ENCODE peak calls at places on chromosomes 6 and 20, in four cellular contexts. One of them, this sample, is unnamed. For H3K9me3, the result is how much of the 10 kb centered on the place peaks cover.

GRCh38 chr20:50686767-50687266 is 4.5 kb downstream of the RIPOR3 start:
- DNase-seq in GM12878: no peak
- DNase-seq in H1: no peak
- DNase-seq in HepG2: no peak
- DNase-seq in this sample: no peak

GRCh38 chr20:44598413-44599290 is 16.3 kb downstream of the PKIG start:
- DNase-seq in GM12878: no peak
- DNase-seq in H1: no peak
- DNase-seq in HepG2: no peak
- DNase-seq in this sample: no peak

GRCh38 chr6:146543211-146543939 is at the start of gene RAB32:
- DNase-seq in GM12878: no peak
- DNase-seq in H1: peak
- DNase-seq in HepG2: peak
- DNase-seq in this sample: peak

GRCh38 chr6:46629698-46630097 is 22.9 kb downstream of the CYP39A1 start:
- DNase-seq in GM12878: no peak
- DNase-seq in H1: no peak
- DNase-seq in HepG2: no peak
- DNase-seq in this sample: no peak

GRCh38 chr6:1251198-1252155 is 60.4 kb upstream of the FOXQ1 start:
- DNase-seq in GM12878: no peak
- DNase-seq in H1: no peak
- DNase-seq in HepG2: peak
- DNase-seq in this sample: no peak

GRCh38 chr6:25660512-25660911 is 8.5 kb downstream of the SCGN start:
- DNase-seq in GM12878: no peak
- DNase-seq in H1: no peak
- DNase-seq in HepG2: peak
- DNase-seq in this sample: peak

GRCh38 chr6:31171931-31172882 is 1.7 kb upstream of the POU5F1 start:
- DNase-seq in GM12878: no peak
- DNase-seq in H1: peak
- DNase-seq in HepG2: no peak
- DNase-seq in this sample: no peak

GRCh38 chr20:3751284-3751663 is 16.3 kb downstream of the ADISSP start:
- DNase-seq in GM12878: no peak
- DNase-seq in H1: no peak
- DNase-seq in HepG2: no peak
- DNase-seq in this sample: no peak

GRCh38 chr6:41942045-41942851 is 640 bp upstream of the CCND3 start:
- DNase-seq in GM12878: no peak
- DNase-seq in H1: no peak
- DNase-seq in HepG2: no peak
- DNase-seq in this sample: no peak

GRCh38 chr6:148667395-148667794 is 79.4 kb upstream of the UST start:
- DNase-seq in GM12878: no peak
- DNase-seq in H1: no peak
- DNase-seq in HepG2: no peak
- DNase-seq in this sample: no peak
- H3K9me3 ChIP-seq in GM12878: under half
- H3K9me3 ChIP-seq in H1: under half
- H3K9me3 ChIP-seq in HepG2: under half
- H3K9me3 ChIP-seq in this sample: under half

GRCh38 chr20:58550661-58551060 is 35.5 kb upstream of the APCDD1L start:
- DNase-seq in GM12878: no peak
- DNase-seq in H1: peak
- DNase-seq in HepG2: no peak
- DNase-seq in this sample: peak

GRCh38 chr20:58553166-58553696 is 38.0 kb upstream of the APCDD1L start:
- DNase-seq in GM12878: no peak
- DNase-seq in H1: no peak
- DNase-seq in HepG2: no peak
- DNase-seq in this sample: no peak

GRCh38 chr20:58551631-58552030 is 36.4 kb upstream of the APCDD1L start:
- DNase-seq in GM12878: no peak
- DNase-seq in H1: peak
- DNase-seq in HepG2: no peak
- DNase-seq in this sample: no peak

GRCh38 chr20:58553841-58554240 is 38.6 kb upstream of the APCDD1L start:
- DNase-seq in GM12878: no peak
- DNase-seq in H1: no peak
- DNase-seq in HepG2: no peak
- DNase-seq in this sample: no peak

GRCh38 chr20:58552366-58552934 is 37.3 kb upstream of the APCDD1L start:
- DNase-seq in GM12878: no peak
- DNase-seq in H1: peak
- DNase-seq in HepG2: no peak
- DNase-seq in this sample: no peak
- TF ChIP-seq TAF1 in GM12878: no peak
- TF ChIP-seq TAF1 in H1: no peak
- TF ChIP-seq TAF1 in HepG2: no peak
- TF ChIP-seq TAF1 in this sample: no peak

GRCh38 chr6:151209071-151209831 is 30.5 kb upstream of the AKAP12 start:
- DNase-seq in GM12878: no peak
- DNase-seq in H1: no peak
- DNase-seq in HepG2: peak
- DNase-seq in this sample: no peak
- TF ChIP-seq CEBPB in GM12878: no peak
- TF ChIP-seq CEBPB in H1: no peak
- TF ChIP-seq CEBPB in HepG2: no peak
- TF ChIP-seq CEBPB in this sample: no peak

GRCh38 chr20:41598719-41599118 is 19.5 kb downstream of the CHD6 start:
- DNase-seq in GM12878: no peak
- DNase-seq in H1: peak
- DNase-seq in HepG2: no peak
- DNase-seq in this sample: no peak
- H3K9me3 ChIP-seq in GM12878: half or more
- H3K9me3 ChIP-seq in H1: under half
- H3K9me3 ChIP-seq in HepG2: half or more
- H3K9me3 ChIP-seq in this sample: under half

GRCh38 chr6:127300411-127300810 is 33.7 kb downstream of the RNF146 start:
- DNase-seq in GM12878: no peak
- DNase-seq in H1: no peak
- DNase-seq in HepG2: no peak
- DNase-seq in this sample: no peak

GRCh38 chr6:127298475-127298874 is 31.8 kb downstream of the RNF146 start:
- DNase-seq in GM12878: no peak
- DNase-seq in H1: no peak
- DNase-seq in HepG2: no peak
- DNase-seq in this sample: no peak

GRCh38 chr6:127301199-127301700 is 34.6 kb downstream of the RNF146 start:
- DNase-seq in GM12878: no peak
- DNase-seq in H1: no peak
- DNase-seq in HepG2: no peak
- DNase-seq in this sample: no peak

GRCh38 chr6:127297502-127298070 is 30.9 kb downstream of the RNF146 start:
- DNase-seq in GM12878: no peak
- DNase-seq in H1: no peak
- DNase-seq in HepG2: peak
- DNase-seq in this sample: no peak

DNA sequence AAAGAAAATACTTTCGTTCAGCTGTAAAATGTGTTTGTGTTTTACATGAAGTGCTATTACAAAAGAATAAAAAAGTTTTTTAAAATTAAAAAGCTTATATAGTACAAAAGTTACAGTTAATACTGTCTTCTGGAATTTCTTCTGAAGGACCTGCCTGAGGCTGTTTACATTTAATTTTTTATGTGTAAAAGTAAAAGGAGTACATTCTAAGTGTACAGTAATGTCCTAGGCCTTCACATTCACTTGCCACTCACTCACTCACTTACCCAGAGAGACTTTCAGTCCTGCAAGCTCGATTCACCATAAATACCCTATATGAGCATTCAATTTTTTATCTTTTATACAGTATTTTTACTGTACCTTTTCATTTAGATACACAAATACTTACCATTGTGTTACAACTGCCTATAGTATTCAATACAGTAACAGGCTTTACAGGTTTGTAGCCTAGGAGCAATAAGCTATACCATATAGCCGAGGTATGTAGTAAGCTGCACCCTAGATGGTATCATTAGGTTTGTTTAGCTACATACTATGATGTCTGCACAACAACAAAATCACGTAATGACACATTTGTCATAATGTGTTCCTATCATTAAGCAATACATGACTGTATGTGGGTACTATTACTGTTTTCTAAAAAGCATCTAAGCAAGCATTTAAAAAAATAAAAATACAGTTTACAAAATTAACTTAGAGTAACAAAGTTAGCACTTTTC is 33.0 kb downstream of the RNF146 start:
- DNase-seq in GM12878: no peak
- DNase-seq in H1: no peak
- DNase-seq in HepG2: no peak
- DNase-seq in this sample: no peak
- TF ChIP-seq TAF1 in GM12878: no peak
- TF ChIP-seq TAF1 in H1: no peak
- TF ChIP-seq TAF1 in HepG2: no peak
- TF ChIP-seq TAF1 in this sample: no peak

GRCh38 chr6:163919652-163920051 is 505.1 kb downstream of the QKI start:
- DNase-seq in GM12878: no peak
- DNase-seq in H1: no peak
- DNase-seq in HepG2: no peak
- DNase-seq in this sample: no peak

GRCh38 chr6:163922562-163922961 is 508.0 kb downstream of the QKI start:
- DNase-seq in GM12878: no peak
- DNase-seq in H1: no peak
- DNase-seq in HepG2: no peak
- DNase-seq in this sample: no peak

GRCh38 chr6:163925839-163926238 is 511.3 kb downstream of the QKI start:
- DNase-seq in GM12878: no peak
- DNase-seq in H1: no peak
- DNase-seq in HepG2: no peak
- DNase-seq in this sample: no peak

GRCh38 chr6:163926642-163927041 is 512.1 kb downstream of the QKI start:
- DNase-seq in GM12878: no peak
- DNase-seq in H1: no peak
- DNase-seq in HepG2: no peak
- DNase-seq in this sample: no peak

DNA sequence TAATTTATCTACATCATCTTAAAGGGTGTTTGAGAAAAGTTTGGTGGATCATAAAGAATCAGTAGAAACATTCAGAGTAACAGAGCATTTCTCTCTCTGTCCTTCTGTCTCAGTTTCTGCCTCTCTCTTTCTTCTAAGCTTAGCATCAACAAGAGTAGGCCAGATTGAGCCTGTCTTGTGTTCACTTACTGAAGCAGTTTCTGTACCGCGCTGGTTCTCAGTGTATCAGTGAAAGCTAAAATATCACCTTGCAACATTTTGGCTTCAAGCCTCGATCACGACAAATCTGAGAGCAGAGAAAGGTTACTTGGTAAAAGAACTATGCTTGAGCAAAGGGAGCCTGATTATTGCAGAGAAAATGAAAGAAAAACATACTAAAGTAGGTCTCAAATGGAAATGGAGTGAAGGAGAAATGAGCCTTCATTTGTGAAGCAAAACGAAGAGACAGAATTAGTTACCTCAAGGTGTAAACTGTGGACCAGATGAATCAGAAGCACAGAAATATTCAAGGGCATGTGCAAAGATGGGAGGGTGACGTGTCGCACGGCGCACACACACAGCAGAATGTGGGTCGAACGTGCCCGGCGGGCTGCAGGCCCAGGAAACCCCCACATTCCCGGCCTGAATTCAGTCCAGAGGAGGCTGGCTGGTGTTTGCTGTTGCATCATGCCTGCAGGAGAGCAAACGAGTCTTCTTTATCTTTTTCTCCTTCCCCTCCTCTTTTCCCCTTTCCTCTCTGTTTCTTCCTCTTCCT is 509.3 kb downstream of the QKI start:
- DNase-seq in GM12878: no peak
- DNase-seq in H1: no peak
- DNase-seq in HepG2: no peak
- DNase-seq in this sample: no peak
- TF ChIP-seq CEBPB in GM12878: no peak
- TF ChIP-seq CEBPB in H1: peak
- TF ChIP-seq CEBPB in HepG2: no peak
- TF ChIP-seq CEBPB in this sample: no peak

GRCh38 chr20:47095690-47096089 is 201.0 kb downstream of the EYA2 start:
- DNase-seq in GM12878: no peak
- DNase-seq in H1: no peak
- DNase-seq in HepG2: no peak
- DNase-seq in this sample: no peak

GRCh38 chr20:47099093-47099492 is 204.4 kb downstream of the EYA2 start:
- DNase-seq in GM12878: no peak
- DNase-seq in H1: no peak
- DNase-seq in HepG2: no peak
- DNase-seq in this sample: no peak

GRCh38 chr20:47102629-47103028 is 208.0 kb downstream of the EYA2 start:
- DNase-seq in GM12878: no peak
- DNase-seq in H1: no peak
- DNase-seq in HepG2: no peak
- DNase-seq in this sample: no peak

GRCh38 chr20:47097691-47098622 is 203.3 kb downstream of the EYA2 start:
- DNase-seq in GM12878: no peak
- DNase-seq in H1: no peak
- DNase-seq in HepG2: no peak
- DNase-seq in this sample: no peak

GRCh38 chr20:47099749-47100515 is 205.3 kb downstream of the EYA2 start:
- DNase-seq in GM12878: no peak
- DNase-seq in H1: no peak
- DNase-seq in HepG2: no peak
- DNase-seq in this sample: no peak
- H3K9me3 ChIP-seq in GM12878: under half
- H3K9me3 ChIP-seq in H1: under half
- H3K9me3 ChIP-seq in HepG2: under half
- H3K9me3 ChIP-seq in this sample: under half

GRCh38 chr20:8657664-8658063 is 411.2 kb upstream of the PLCB4 start:
- DNase-seq in GM12878: no peak
- DNase-seq in H1: no peak
- DNase-seq in HepG2: no peak
- DNase-seq in this sample: no peak
- TF ChIP-seq TAF1 in GM12878: no peak
- TF ChIP-seq TAF1 in H1: no peak
- TF ChIP-seq TAF1 in HepG2: no peak
- TF ChIP-seq TAF1 in this sample: no peak

DNA sequence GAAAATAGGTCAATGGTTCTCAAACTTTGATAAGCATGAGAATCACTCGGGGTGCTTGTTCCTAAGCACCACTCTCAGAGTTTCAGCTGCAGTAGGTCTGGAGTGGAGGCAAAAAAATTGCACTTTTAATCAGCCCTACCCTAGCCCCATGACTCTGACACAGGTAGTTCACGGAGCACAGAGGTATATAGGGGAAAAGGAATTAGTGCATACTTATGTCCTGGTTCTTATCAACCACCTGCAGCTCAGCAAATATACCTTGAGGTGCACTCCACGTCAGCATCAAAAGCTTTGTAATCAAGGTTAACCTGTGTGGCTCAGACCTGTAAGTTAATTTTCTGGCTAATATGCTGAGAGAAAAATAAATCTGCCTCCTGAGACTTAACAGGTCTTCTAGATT is 138.8 kb upstream of the HMGN3 start:
- DNase-seq in GM12878: no peak
- DNase-seq in H1: no peak
- DNase-seq in HepG2: no peak
- DNase-seq in this sample: no peak
- TF ChIP-seq CEBPB in GM12878: no peak
- TF ChIP-seq CEBPB in H1: no peak
- TF ChIP-seq CEBPB in HepG2: no peak
- TF ChIP-seq CEBPB in this sample: no peak

This sample was measured in K562.